ENCODE peak calls at places on chromosomes 12 and 14, in four cellular contexts. P is transverse colon, W is bronchial epithelial cell, J is tibial nerve. R is an unnamed sample.

GRCh38 chr12:119781804-119782203 is 95.3 kb downstream of the CIT start:
- DNase-seq in P (no peak), W (no peak), J (no peak), R (no peak)

GRCh38 chr14:51869426-51870113 is 9.2 kb downstream of the GNG2 start:
- DNase-seq in P (no peak), W (no peak), J (no peak), R (no peak)

GRCh38 chr14:30017370-30017993 is 89.8 kb upstream of the PRKD1 start:
- DNase-seq in P (no peak), W (no peak), J (no peak), R (no peak)

GRCh38 chr12:103561174-103561573 is 25.9 kb upstream of the STAB2 start:
- DNase-seq in P (no peak), W (peak), J (no peak), R (no peak)

GRCh38 chr14:70714055-70714550 is 72.4 kb downstream of the TTC9 start:
- DNase-seq in P (peak), W (peak), J (no peak), R (no peak)

GRCh38 chr12:77888611-77889010 is 57.9 kb downstream of the NAV3 start:
- DNase-seq in P (no peak), W (peak), J (no peak), R (no peak)

GRCh38 chr14:55689971-55690871 is 110.2 kb downstream of the KTN1 start:
- DNase-seq in P (no peak), W (peak), J (no peak), R (no peak)

GRCh38 chr14:52018252-52018651 is 28.9 kb downstream of the RTRAF start:
- DNase-seq in P (peak), W (peak), J (no peak), R (no peak)

GRCh38 chr12:23204933-23205778 is 580.2 kb downstream of the ETNK1 start:
- DNase-seq in P (no peak), W (peak), J (no peak), R (no peak)

GRCh38 chr14:105313381-105314286 is 914 bp upstream of the PACS2 start:
- DNase-seq in P (peak), W (no peak), J (no peak), R (peak)

GRCh38 chr12:87253157-87253556 is 776.0 kb downstream of the C12orf50 start:
- DNase-seq in P (no peak), W (peak), J (no peak), R (no peak)

GRCh38 chr14:61471297-61471980 is 150.1 kb downstream of the PRKCH start:
- DNase-seq in P (no peak), W (no peak), J (no peak), R (no peak)

GRCh38 chr12:34393086-34393820 is 371.0 kb downstream of the ALG10 start:
- DNase-seq in P (no peak), W (no peak), J (peak), R (peak)

GRCh38 chr12:3559601-3560294 is 68.7 kb downstream of the PRMT8 start:
- DNase-seq in P (no peak), W (no peak), J (no peak), R (no peak)

GRCh38 chr14:57364659-57365450 is 25.5 kb upstream of the NAA30 start:
- DNase-seq in P (no peak), W (no peak), J (no peak), R (no peak)

GRCh38 chr12:40946612-40947194 is 241.4 kb upstream of the PDZRN4 start:
- DNase-seq in P (no peak), W (peak), J (no peak), R (no peak)

GRCh38 chr12:70011353-70011752 is 186.3 kb downstream of the MYRFL start:
- DNase-seq in P (no peak), W (no peak), J (no peak), R (no peak)

GRCh38 chr14:97538749-97539388 is 741.7 kb downstream of the VRK1 start:
- DNase-seq in P (no peak), W (no peak), J (no peak), R (no peak)

GRCh38 chr12:96497800-96498199 is 8.4 kb downstream of the CFAP54 start:
- DNase-seq in P (no peak), W (no peak), J (no peak), R (no peak)

GRCh38 chr12:119593578-119594398 is at the start of gene TMEM233:
- DNase-seq in P (no peak), W (no peak), J (no peak), R (peak)

GRCh38 chr14:75562048-75562447 is 16.4 kb upstream of the FLVCR2 start:
- DNase-seq in P (no peak), W (peak), J (no peak), R (no peak)

GRCh38 chr14:99387880-99388279 is 92.8 kb downstream of the SETD3 start:
- DNase-seq in P (no peak), W (no peak), J (no peak), R (no peak)

GRCh38 chr14:20435454-20436362 is at the start of gene KLHL33:
- DNase-seq in P (no peak), W (no peak), J (no peak), R (no peak)

GRCh38 chr14:41609704-41610183 is 3.1 kb downstream of the LRFN5 start:
- DNase-seq in P (no peak), W (no peak), J (no peak), R (peak)

GRCh38 chr12:130881548-130881947 is 9.7 kb downstream of the RAN start:
- DNase-seq in P (no peak), W (no peak), J (no peak), R (no peak)

GRCh38 chr12:29739279-29739991 is 44.3 kb downstream of the TMTC1 start:
- DNase-seq in P (no peak), W (no peak), J (no peak), R (no peak)

GRCh38 chr12:7571253-7571652 is 67.7 kb upstream of the CD163 start:
- DNase-seq in P (no peak), W (no peak), J (no peak), R (no peak)

GRCh38 chr12:124919646-124920352 is 5.3 kb upstream of the UBC start:
- DNase-seq in P (no peak), W (peak), J (no peak), R (no peak)

GRCh38 chr12:114425031-114425626 is 19.2 kb upstream of the TBX5 start:
- DNase-seq in P (no peak), W (no peak), J (no peak), R (no peak)

GRCh38 chr12:53031616-53032015 is 18.2 kb upstream of the TNS2 start:
- DNase-seq in P (no peak), W (no peak), J (no peak), R (no peak)
- TF ChIP-seq CTCF in P (peak), W (no peak), J (no peak), R (no peak)

GRCh38 chr12:9319044-9319841 is 111.0 kb upstream of the PZP start:
- DNase-seq in P (no peak), W (no peak), J (no peak), R (no peak)
- TF ChIP-seq CTCF in P (no peak), W (no peak), J (no peak), R (no peak)

GRCh38 chr12:100267603-100268281 is 765 bp downstream of the SCYL2 start:
- DNase-seq in P (no peak), W (peak), J (no peak), R (no peak)
- TF ChIP-seq CTCF in P (no peak), W (no peak), J (no peak), R (no peak)

GRCh38 chr12:95412826-95413311 is 61.1 kb upstream of the METAP2 start:
- DNase-seq in P (no peak), W (peak), J (no peak), R (no peak)

GRCh38 chr12:95413576-95413975 is 60.4 kb upstream of the METAP2 start:
- DNase-seq in P (no peak), W (no peak), J (no peak), R (no peak)

GRCh38 chr12:95411466-95411865 is 62.5 kb upstream of the METAP2 start:
- DNase-seq in P (no peak), W (no peak), J (no peak), R (no peak)

GRCh38 chr12:95408201-95408600 is 65.8 kb upstream of the METAP2 start:
- DNase-seq in P (no peak), W (no peak), J (no peak), R (no peak)
- TF ChIP-seq CTCF in P (no peak), W (no peak), J (no peak), R (no peak)